ENCODE peak calls at places on chromosome 15, in seven cellular contexts. One of them, this sample, is unnamed. For H3K36me3, the result is how much of the 10 kb centered on the place peaks cover.

GRCh38 chr15:41791547-41791937 is 17.3 kb downstream of the MAPKBP1 start:
- ATAC-seq in left lung: peak
- ATAC-seq in naive thymus-derived CD4-positive, alpha-beta T cell: no peak
- ATAC-seq in HCT116: no peak
- ATAC-seq in heart left ventricle: peak
- ATAC-seq in pancreas: no peak
- ATAC-seq in GM12878: peak
- ATAC-seq in this sample: no peak

GRCh38 chr15:95760508-95760907 is 570.0 kb upstream of the NR2F2 start:
- ATAC-seq in left lung: no peak
- ATAC-seq in naive thymus-derived CD4-positive, alpha-beta T cell: no peak
- ATAC-seq in HCT116: peak
- ATAC-seq in heart left ventricle: no peak
- ATAC-seq in pancreas: no peak
- ATAC-seq in GM12878: peak
- ATAC-seq in this sample: no peak

GRCh38 chr15:66472176-66472999 is 25.2 kb downstream of the SNAPC5 start:
- ATAC-seq in left lung: no peak
- ATAC-seq in naive thymus-derived CD4-positive, alpha-beta T cell: peak
- ATAC-seq in HCT116: peak
- ATAC-seq in heart left ventricle: peak
- ATAC-seq in pancreas: peak
- ATAC-seq in GM12878: peak
- ATAC-seq in this sample: no peak

GRCh38 chr15:73886717-73887345 is 13.5 kb downstream of the TBC1D21 start:
- ATAC-seq in left lung: no peak
- ATAC-seq in naive thymus-derived CD4-positive, alpha-beta T cell: no peak
- ATAC-seq in HCT116: no peak
- ATAC-seq in heart left ventricle: no peak
- ATAC-seq in pancreas: no peak
- ATAC-seq in GM12878: no peak
- ATAC-seq in this sample: no peak

GRCh38 chr15:69557340-69558137 is 104.9 kb downstream of the RPLP1 start:
- ATAC-seq in left lung: peak
- ATAC-seq in naive thymus-derived CD4-positive, alpha-beta T cell: no peak
- ATAC-seq in HCT116: peak
- ATAC-seq in heart left ventricle: peak
- ATAC-seq in pancreas: peak
- ATAC-seq in GM12878: no peak
- ATAC-seq in this sample: peak

GRCh38 chr15:25884354-25884753 is 21.2 kb upstream of the ATP10A start:
- ATAC-seq in left lung: peak
- ATAC-seq in naive thymus-derived CD4-positive, alpha-beta T cell: no peak
- ATAC-seq in HCT116: no peak
- ATAC-seq in heart left ventricle: no peak
- ATAC-seq in pancreas: no peak
- ATAC-seq in GM12878: no peak
- ATAC-seq in this sample: no peak

GRCh38 chr15:50458713-50459112 is 34.5 kb downstream of the USP8 start:
- ATAC-seq in left lung: no peak
- ATAC-seq in naive thymus-derived CD4-positive, alpha-beta T cell: no peak
- ATAC-seq in HCT116: no peak
- ATAC-seq in heart left ventricle: no peak
- ATAC-seq in pancreas: no peak
- ATAC-seq in GM12878: no peak
- ATAC-seq in this sample: no peak

GRCh38 chr15:64464271-64465005 is 4.1 kb downstream of the ZNF609 start:
- ATAC-seq in left lung: peak
- ATAC-seq in naive thymus-derived CD4-positive, alpha-beta T cell: no peak
- ATAC-seq in HCT116: no peak
- ATAC-seq in heart left ventricle: no peak
- ATAC-seq in pancreas: no peak
- ATAC-seq in GM12878: no peak
- ATAC-seq in this sample: no peak

GRCh38 chr15:61169904-61170695 is 59.0 kb downstream of the RORA start:
- ATAC-seq in left lung: no peak
- ATAC-seq in naive thymus-derived CD4-positive, alpha-beta T cell: no peak
- ATAC-seq in HCT116: no peak
- ATAC-seq in heart left ventricle: no peak
- ATAC-seq in pancreas: no peak
- ATAC-seq in GM12878: peak
- ATAC-seq in this sample: no peak

GRCh38 chr15:95087253-95087609 is 855.9 kb downstream of the MCTP2 start:
- ATAC-seq in left lung: no peak
- ATAC-seq in naive thymus-derived CD4-positive, alpha-beta T cell: no peak
- ATAC-seq in HCT116: no peak
- ATAC-seq in heart left ventricle: no peak
- ATAC-seq in pancreas: no peak
- ATAC-seq in GM12878: no peak
- ATAC-seq in this sample: no peak

GRCh38 chr15:62469874-62470688 is 305.0 kb upstream of the C2CD4B start:
- ATAC-seq in left lung: peak
- ATAC-seq in naive thymus-derived CD4-positive, alpha-beta T cell: no peak
- ATAC-seq in HCT116: peak
- ATAC-seq in heart left ventricle: peak
- ATAC-seq in pancreas: peak
- ATAC-seq in GM12878: no peak
- ATAC-seq in this sample: peak

GRCh38 chr15:70051948-70052633 is 45.6 kb downstream of the TLE3 start:
- ATAC-seq in left lung: no peak
- ATAC-seq in naive thymus-derived CD4-positive, alpha-beta T cell: no peak
- ATAC-seq in HCT116: no peak
- ATAC-seq in heart left ventricle: no peak
- ATAC-seq in pancreas: no peak
- ATAC-seq in GM12878: no peak
- ATAC-seq in this sample: no peak

GRCh38 chr15:68731318-68731897 is 89.3 kb downstream of the ANP32A start:
- ATAC-seq in left lung: no peak
- ATAC-seq in naive thymus-derived CD4-positive, alpha-beta T cell: no peak
- ATAC-seq in HCT116: no peak
- ATAC-seq in heart left ventricle: no peak
- ATAC-seq in pancreas: no peak
- ATAC-seq in GM12878: no peak
- ATAC-seq in this sample: no peak

GRCh38 chr15:56215769-56216168 is 27.9 kb downstream of the RFX7 start:
- ATAC-seq in left lung: peak
- ATAC-seq in naive thymus-derived CD4-positive, alpha-beta T cell: no peak
- ATAC-seq in HCT116: no peak
- ATAC-seq in heart left ventricle: no peak
- ATAC-seq in pancreas: no peak
- ATAC-seq in GM12878: no peak
- ATAC-seq in this sample: no peak

GRCh38 chr15:85024509-85025336 is 43.1 kb downstream of the PDE8A start:
- ATAC-seq in left lung: peak
- ATAC-seq in naive thymus-derived CD4-positive, alpha-beta T cell: no peak
- ATAC-seq in HCT116: no peak
- ATAC-seq in heart left ventricle: no peak
- ATAC-seq in pancreas: peak
- ATAC-seq in GM12878: peak
- ATAC-seq in this sample: no peak

GRCh38 chr15:69794643-69795461 is 302.9 kb downstream of the TLE3 start:
- ATAC-seq in left lung: peak
- ATAC-seq in naive thymus-derived CD4-positive, alpha-beta T cell: no peak
- ATAC-seq in HCT116: peak
- ATAC-seq in heart left ventricle: peak
- ATAC-seq in pancreas: peak
- ATAC-seq in GM12878: no peak
- ATAC-seq in this sample: peak

GRCh38 chr15:42118650-42119531 is 24.5 kb upstream of the PLA2G4D start:
- ATAC-seq in left lung: peak
- ATAC-seq in naive thymus-derived CD4-positive, alpha-beta T cell: no peak
- ATAC-seq in HCT116: peak
- ATAC-seq in heart left ventricle: peak
- ATAC-seq in pancreas: peak
- ATAC-seq in GM12878: no peak
- ATAC-seq in this sample: no peak

GRCh38 chr15:64045106-64045435 is 1.2 kb downstream of the DAPK2 start:
- ATAC-seq in left lung: peak
- ATAC-seq in naive thymus-derived CD4-positive, alpha-beta T cell: no peak
- ATAC-seq in HCT116: no peak
- ATAC-seq in heart left ventricle: peak
- ATAC-seq in pancreas: no peak
- ATAC-seq in GM12878: peak
- ATAC-seq in this sample: no peak

DNA sequence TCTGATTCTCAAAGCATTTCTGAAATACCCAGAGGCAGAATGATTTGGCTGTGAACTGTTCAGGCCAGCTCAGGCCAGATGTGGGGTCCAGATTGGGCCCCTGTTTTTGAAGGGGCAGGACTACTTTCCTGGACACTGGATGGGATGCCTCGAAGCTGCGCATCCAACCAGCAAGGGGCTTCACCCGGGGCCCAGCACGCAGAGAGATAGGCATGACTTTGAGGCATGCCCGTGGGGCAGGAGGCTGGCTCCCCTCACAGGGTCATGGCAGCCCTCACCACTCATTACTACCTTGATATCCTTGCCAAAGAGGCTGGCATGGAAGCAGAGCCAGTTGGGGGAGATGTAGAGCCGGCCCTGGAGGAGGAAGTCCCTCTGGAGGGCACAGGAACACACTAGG is 30.1 kb downstream of the GRAMD2A start:
- ATAC-seq in left lung: no peak
- ATAC-seq in naive thymus-derived CD4-positive, alpha-beta T cell: no peak
- ATAC-seq in HCT116: no peak
- ATAC-seq in heart left ventricle: no peak
- ATAC-seq in pancreas: no peak
- ATAC-seq in GM12878: no peak
- ATAC-seq in this sample: no peak
- H3K27ac ChIP-seq in left lung: no peak
- H3K27ac ChIP-seq in naive thymus-derived CD4-positive, alpha-beta T cell: no peak
- H3K27ac ChIP-seq in HCT116: no peak
- H3K27ac ChIP-seq in heart left ventricle: no peak
- H3K27ac ChIP-seq in pancreas: no peak
- H3K27ac ChIP-seq in GM12878: no peak
- H3K27ac ChIP-seq in this sample: no peak

GRCh38 chr15:90957791-90958190 is 3.1 kb downstream of the RCCD1 start:
- ATAC-seq in left lung: no peak
- ATAC-seq in naive thymus-derived CD4-positive, alpha-beta T cell: no peak
- ATAC-seq in HCT116: no peak
- ATAC-seq in heart left ventricle: no peak
- ATAC-seq in pancreas: no peak
- ATAC-seq in GM12878: no peak
- ATAC-seq in this sample: no peak
- H3K36me3 ChIP-seq in left lung: under half
- H3K36me3 ChIP-seq in naive thymus-derived CD4-positive, alpha-beta T cell: under half
- H3K36me3 ChIP-seq in HCT116: under half
- H3K36me3 ChIP-seq in heart left ventricle: under half
- H3K36me3 ChIP-seq in pancreas: under half
- H3K36me3 ChIP-seq in GM12878: under half
- H3K36me3 ChIP-seq in this sample: under half

GRCh38 chr15:52021128-52021671 is 2.2 kb downstream of the MAPK6 start:
- ATAC-seq in left lung: peak
- ATAC-seq in naive thymus-derived CD4-positive, alpha-beta T cell: no peak
- ATAC-seq in HCT116: no peak
- ATAC-seq in heart left ventricle: peak
- ATAC-seq in pancreas: peak
- ATAC-seq in GM12878: peak
- ATAC-seq in this sample: no peak

GRCh38 chr15:52020253-52021085 is 1.4 kb downstream of the MAPK6 start:
- ATAC-seq in left lung: peak
- ATAC-seq in naive thymus-derived CD4-positive, alpha-beta T cell: no peak
- ATAC-seq in HCT116: no peak
- ATAC-seq in heart left ventricle: no peak
- ATAC-seq in pancreas: peak
- ATAC-seq in GM12878: peak
- ATAC-seq in this sample: no peak

GRCh38 chr15:52018693-52019393 is at the start of gene MAPK6:
- ATAC-seq in left lung: peak
- ATAC-seq in naive thymus-derived CD4-positive, alpha-beta T cell: peak
- ATAC-seq in HCT116: peak
- ATAC-seq in heart left ventricle: peak
- ATAC-seq in pancreas: peak
- ATAC-seq in GM12878: peak
- ATAC-seq in this sample: peak

GRCh38 chr15:52018244-52018643 is 775 bp upstream of the MAPK6 start:
- ATAC-seq in left lung: no peak
- ATAC-seq in naive thymus-derived CD4-positive, alpha-beta T cell: no peak
- ATAC-seq in HCT116: no peak
- ATAC-seq in heart left ventricle: no peak
- ATAC-seq in pancreas: no peak
- ATAC-seq in GM12878: no peak
- ATAC-seq in this sample: no peak

DNA sequence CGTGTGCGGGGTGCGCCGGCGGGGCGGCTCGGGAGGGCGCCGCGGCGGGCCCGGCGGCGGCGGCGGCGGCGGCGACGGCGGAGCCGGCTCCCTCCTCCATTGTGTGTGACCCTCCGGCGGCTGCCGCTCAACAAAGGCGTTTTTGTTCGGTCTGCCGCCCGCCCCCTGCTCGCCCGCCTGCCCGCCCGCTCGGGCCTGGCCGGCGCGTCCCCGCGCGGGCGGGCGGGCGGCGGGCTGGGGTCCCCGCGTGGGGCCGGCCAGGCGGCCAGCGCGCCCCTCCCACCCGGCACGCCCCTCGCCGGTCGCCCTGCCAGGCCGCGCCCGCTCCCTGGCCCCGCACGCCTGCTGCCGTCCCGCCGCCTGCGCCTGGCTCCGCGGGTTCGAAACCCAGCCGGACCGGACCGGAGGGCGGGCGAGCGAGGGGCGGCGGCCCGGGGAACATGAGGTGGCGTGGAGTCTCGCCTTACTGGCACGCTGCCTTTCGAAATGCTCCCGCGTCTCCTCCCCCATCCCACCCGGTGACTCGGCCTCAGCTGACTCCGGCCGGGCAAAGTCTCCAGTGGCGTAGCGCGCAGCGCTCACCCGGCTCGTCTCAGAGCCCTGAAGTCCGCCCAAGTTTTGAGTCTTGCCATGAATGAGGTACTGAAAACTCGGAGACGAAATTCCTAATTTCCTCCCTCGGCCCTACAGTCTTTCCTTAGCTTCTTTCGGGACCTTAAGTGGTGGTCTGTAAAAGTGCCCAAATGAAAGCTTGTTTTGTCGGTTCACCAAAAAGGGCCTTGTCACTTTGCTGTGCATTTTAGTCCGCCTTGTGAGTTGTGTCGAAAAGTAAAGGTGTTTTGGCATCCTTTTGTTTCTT is 604 bp downstream of the MAPK6 start:
- ATAC-seq in left lung: peak
- ATAC-seq in naive thymus-derived CD4-positive, alpha-beta T cell: peak
- ATAC-seq in HCT116: peak
- ATAC-seq in heart left ventricle: peak
- ATAC-seq in pancreas: peak
- ATAC-seq in GM12878: peak
- ATAC-seq in this sample: peak
- H3K27ac ChIP-seq in left lung: peak
- H3K27ac ChIP-seq in naive thymus-derived CD4-positive, alpha-beta T cell: peak
- H3K27ac ChIP-seq in HCT116: peak
- H3K27ac ChIP-seq in heart left ventricle: peak
- H3K27ac ChIP-seq in pancreas: peak
- H3K27ac ChIP-seq in GM12878: peak
- H3K27ac ChIP-seq in this sample: peak

DNA sequence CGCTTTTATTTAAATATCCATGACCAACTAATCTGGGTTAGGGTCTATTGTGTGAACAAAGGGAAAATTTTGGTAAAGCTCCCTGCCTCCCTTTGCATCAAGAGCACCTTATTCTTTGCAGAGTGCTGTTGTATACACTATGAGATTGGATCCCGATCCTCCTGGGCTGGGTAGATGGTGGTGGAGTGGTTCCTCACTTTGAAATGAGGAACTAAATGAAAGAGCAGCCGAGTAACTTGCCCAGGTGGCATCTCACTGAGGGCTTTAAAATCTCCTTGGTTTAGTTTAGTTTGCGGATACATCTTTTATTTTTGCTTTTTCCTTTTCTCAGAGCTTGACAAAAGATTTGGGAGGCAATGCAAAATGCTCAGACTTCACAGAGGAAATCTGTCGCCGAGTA is 19.4 kb downstream of the IDH3A start:
- ATAC-seq in left lung: no peak
- ATAC-seq in naive thymus-derived CD4-positive, alpha-beta T cell: no peak
- ATAC-seq in HCT116: no peak
- ATAC-seq in heart left ventricle: no peak
- ATAC-seq in pancreas: no peak
- ATAC-seq in GM12878: peak
- ATAC-seq in this sample: no peak
- H3K36me3 ChIP-seq in left lung: half or more
- H3K36me3 ChIP-seq in naive thymus-derived CD4-positive, alpha-beta T cell: under half
- H3K36me3 ChIP-seq in HCT116: under half
- H3K36me3 ChIP-seq in heart left ventricle: half or more
- H3K36me3 ChIP-seq in pancreas: half or more
- H3K36me3 ChIP-seq in GM12878: under half
- H3K36me3 ChIP-seq in this sample: under half

This sample was measured in gastroesophageal sphincter.